ENCODE peak calls at places on chromosomes 7 and 10, in six cellular contexts. A, T, I, D, P and O are unnamed samples. For H3K4me1, the result is how much of the 10 kb centered on the place peaks cover.

GRCh38 chr10:128542659-128543058 is 416.4 kb upstream of the MKI67 start:
- DNase-seq in D (no peak), I (no peak), A (no peak), T (no peak), P (no peak), O (no peak)

GRCh38 chr10:124534231-124534798 is 72.7 kb downstream of the LHPP start:
- DNase-seq in T (peak), I (no peak), P (peak), D (no peak), A (no peak), O (no peak)

GRCh38 chr7:42605800-42606199 is 306.1 kb downstream of the C7orf25 start:
- DNase-seq in A (no peak), T (peak), I (no peak), P (no peak), D (no peak), O (peak)

GRCh38 chr10:5070648-5071410 is 23.4 kb upstream of the AKR1C3 start:
- DNase-seq in T (peak), D (no peak), I (no peak), A (no peak), P (no peak), O (no peak)

GRCh38 chr10:110409926-110410325 is 87.8 kb upstream of the DUSP5 start:
- DNase-seq in I (no peak), T (no peak), P (no peak), A (no peak), D (no peak), O (no peak)

GRCh38 chr7:102286237-102287081 is at the start of gene SH2B2:
- DNase-seq in T (peak), D (peak), I (peak), A (no peak), P (peak), O (peak)

GRCh38 chr10:18681971-18682403 is 22.8 kb downstream of the ARL5B start:
- DNase-seq in D (no peak), I (peak), A (no peak), P (no peak), T (no peak), O (peak)

GRCh38 chr7:129877146-129877792 is 75.5 kb downstream of the UBE2H start:
- DNase-seq in A (no peak), I (no peak), P (no peak), T (no peak), D (no peak), O (peak)

GRCh38 chr7:28984631-28985030 is 26.5 kb upstream of the TRIL start:
- DNase-seq in I (peak), P (peak), D (peak), T (peak), A (no peak), O (peak)

GRCh38 chr7:30971440-30971839 is 7.7 kb downstream of the GHRHR start:
- DNase-seq in D (no peak), T (no peak), A (no peak), P (no peak), I (no peak), O (no peak)

GRCh38 chr10:97707134-97707861 is 6.2 kb upstream of the MARVELD1 start:
- DNase-seq in A (no peak), P (no peak), T (no peak), I (no peak), D (no peak), O (no peak)

GRCh38 chr10:31929260-31929985 is 792 bp upstream of the ARHGAP12 start:
- DNase-seq in P (peak), T (peak), D (peak), A (no peak), I (peak), O (peak)

GRCh38 chr10:133198206-133198605 is 31.8 kb upstream of the UTF1 start:
- DNase-seq in I (no peak), A (no peak), D (no peak), P (no peak), T (no peak), O (no peak)

GRCh38 chr10:91613411-91614253 is 19.2 kb downstream of the PPP1R3C start:
- DNase-seq in A (peak), T (peak), I (peak), D (peak), P (no peak), O (peak)

GRCh38 chr10:14556285-14556956 is 218.3 kb downstream of the FAM107B start:
- DNase-seq in D (peak), A (no peak), I (no peak), T (peak), P (peak), O (no peak)

GRCh38 chr10:20957744-20958143 is 60.6 kb upstream of the NEBL start:
- DNase-seq in D (no peak), T (no peak), I (no peak), P (no peak), A (no peak), O (no peak)

GRCh38 chr10:92891885-92892705 is 43.8 kb downstream of the EXOC6 start:
- DNase-seq in I (peak), D (peak), A (peak), T (peak), P (peak), O (peak)

GRCh38 chr7:117737882-117738281 is 135.4 kb downstream of the CTTNBP2 start:
- DNase-seq in P (no peak), D (no peak), T (no peak), A (no peak), I (no peak), O (no peak)

GRCh38 chr10:6337382-6337781 is 134.7 kb downstream of the PFKFB3 start:
- DNase-seq in D (no peak), I (no peak), T (no peak), P (no peak), A (no peak), O (no peak)

GRCh38 chr10:107517811-107518210 is 353.3 kb upstream of the SORCS1 start:
- DNase-seq in T (no peak), A (no peak), P (no peak), D (no peak), I (no peak), O (no peak)

GRCh38 chr10:51733061-51733460 is 33.7 kb upstream of the CSTF2T start:
- DNase-seq in T (peak), P (no peak), I (no peak), D (no peak), A (no peak), O (no peak)

GRCh38 chr10:32982293-32982709 is 24.3 kb upstream of the ITGB1 start:
- DNase-seq in P (no peak), A (no peak), T (peak), D (peak), I (peak), O (peak)

GRCh38 chr10:62772186-62772950 is 32.2 kb upstream of the ADO start:
- DNase-seq in P (no peak), A (no peak), I (no peak), D (no peak), T (peak), O (no peak)
- H2AFZ ChIP-seq in P (peak), A (no peak), I (no peak), D (no peak), T (no peak), O (no peak)

DNA sequence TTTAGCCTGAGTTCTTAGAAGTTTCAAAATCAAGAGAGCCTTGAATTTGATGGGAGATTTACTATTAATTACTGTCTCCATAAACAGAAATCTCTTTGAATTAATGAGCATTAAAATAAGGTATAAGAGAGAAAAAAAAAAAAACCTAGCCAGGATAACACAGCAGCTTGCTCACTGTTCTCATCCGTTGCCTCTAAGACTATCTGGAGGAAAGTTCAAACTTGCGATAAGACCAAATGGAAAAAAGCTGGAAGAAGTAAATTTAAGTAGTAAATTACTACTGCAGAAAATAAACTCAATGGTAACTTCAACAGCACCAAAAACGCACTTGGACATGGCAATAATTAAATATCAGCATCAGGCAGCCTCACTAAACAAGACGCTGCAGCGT is 36.7 kb downstream of the GNA12 start:
- DNase-seq in T (peak), P (no peak), I (no peak), D (no peak), A (no peak), O (no peak)
- H3K4me1 ChIP-seq in T (under half), P (half or more), I (half or more), D (half or more), A (under half), O (under half)

DNA sequence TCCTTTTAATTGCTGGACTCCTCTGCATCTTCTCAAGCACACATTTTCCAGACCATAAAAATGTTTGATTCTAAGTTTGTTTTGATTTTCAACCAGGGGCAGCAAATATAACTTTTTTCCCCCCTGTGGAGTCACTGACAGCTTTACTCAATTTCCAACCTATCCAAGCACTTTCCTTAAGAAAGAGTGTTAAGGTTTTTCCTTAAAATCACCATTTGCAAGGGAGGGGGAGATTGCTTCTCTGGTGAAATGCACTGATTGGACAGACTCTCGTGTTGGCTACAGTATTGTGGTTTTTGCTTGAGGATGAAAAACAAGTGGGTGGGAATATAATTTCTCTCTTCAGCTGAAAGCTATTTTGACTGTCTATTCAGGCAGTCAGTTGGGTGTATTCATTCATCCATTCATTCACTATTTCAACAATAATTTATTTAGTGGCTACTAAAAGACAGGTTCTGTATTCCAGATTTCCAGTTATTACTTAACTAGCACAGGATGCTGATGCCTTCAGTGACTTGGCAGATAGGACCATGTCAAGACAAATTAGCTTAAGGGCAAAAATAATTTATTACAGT is 146.3 kb downstream of the BAMBI start:
- DNase-seq in P (no peak), T (no peak), A (no peak), I (no peak), D (no peak), O (no peak)
- H2AFZ ChIP-seq in P (peak), T (no peak), A (no peak), I (no peak), D (peak), O (no peak)

GRCh38 chr7:134730359-134730758 is 49.1 kb upstream of the CALD1 start:
- DNase-seq in P (no peak), A (no peak), T (peak), I (no peak), D (no peak), O (no peak)
- H3K4me1 ChIP-seq in P (under half), A (under half), T (under half), I (under half), D (under half), O (under half)